ENCODE peak calls at places on chromosomes 16 and 17, in six cellular contexts. D is activated CD8-positive, alpha-beta T cell treated with anti-CD3 and anti-CD28 coated beads for 36 hours; N is stimulated activated effector memory CD8-positive, alpha-beta T cell treated with anti-CD3 and anti-CD28 coated beads, Interleukin-12 subunit alpha, Interleukin-12 subunit beta, amount 100 ng/mL, for 72 hours; G is naive B cell; K is activated naive CD8-positive, alpha-beta T cell treated with anti-CD3 and anti-CD28 coated beads, Interleukin-2, amount 50 U/mL, for 24 hours; L is HepG2. M is an unnamed sample.
A peak's percentile ranks its signal among the peaks of the same experiment; 100 is the strongest.

GRCh38 chr17:50889528-50890118 is 23.5 kb upstream of the TOB1 start:
- ATAC-seq in D (no peak), N (no peak), G (no peak), K (no peak), L (peak; percentile 59), M (no peak)

GRCh38 chr16:9123871-9124270 is 32.4 kb downstream of the HAPSTR1 start:
- ATAC-seq in D (no peak), N (peak; percentile 55), G (peak; percentile 93), K (no peak), L (no peak), M (peak; percentile 57)

GRCh38 chr17:81510524-81510797 is 2.1 kb downstream of the ACTG1 start:
- ATAC-seq in D (no peak), N (no peak), G (no peak), K (no peak), L (no peak), M (no peak)

GRCh38 chr17:1313270-1314005 is 34.0 kb downstream of the TRARG1 start:
- ATAC-seq in D (no peak), N (no peak), G (no peak), K (no peak), L (no peak), M (no peak)

GRCh38 chr16:595094-595528 is 5.2 kb downstream of the RAB40C start:
- ATAC-seq in D (no peak), N (no peak), G (no peak), K (peak; percentile 3), L (no peak), M (no peak)

GRCh38 chr17:77280304-77280910 is 139.6 kb downstream of the SEC14L1 start:
- ATAC-seq in D (no peak), N (no peak), G (peak; percentile 14), K (peak; percentile 11), L (peak; percentile 3), M (peak; percentile 8)

GRCh38 chr17:59771093-59771492 is 63.6 kb downstream of the VMP1 start:
- ATAC-seq in D (no peak), N (no peak), G (no peak), K (no peak), L (no peak), M (no peak)

GRCh38 chr17:44795421-44795820 is 34.7 kb downstream of the GJC1 start:
- ATAC-seq in D (no peak), N (no peak), G (no peak), K (no peak), L (no peak), M (no peak)

GRCh38 chr16:82183004-82183397 is 13.0 kb upstream of the MPHOSPH6 start:
- ATAC-seq in D (no peak), N (no peak), G (no peak), K (no peak), L (no peak), M (no peak)

GRCh38 chr16:81846105-81846504 is 67.0 kb downstream of the PLCG2 start:
- ATAC-seq in D (no peak), N (no peak), G (no peak), K (no peak), L (no peak), M (no peak)

GRCh38 chr17:33310296-33310695 is 17.2 kb upstream of the ASIC2 start:
- ATAC-seq in D (no peak), N (no peak), G (no peak), K (no peak), L (no peak), M (no peak)

GRCh38 chr17:68674271-68674925 is 73.2 kb upstream of the FAM20A start:
- ATAC-seq in D (no peak), N (no peak), G (no peak), K (no peak), L (no peak), M (no peak)

GRCh38 chr16:77877712-77878111 is 89.3 kb downstream of the VAT1L start:
- ATAC-seq in D (no peak), N (no peak), G (no peak), K (no peak), L (no peak), M (no peak)

GRCh38 chr17:82799591-82799990 is 40.2 kb downstream of the ZNF750 start:
- ATAC-seq in D (no peak), N (peak; percentile 88), G (no peak), K (no peak), L (no peak), M (peak; percentile 40)

GRCh38 chr16:89344846-89345577 is 127.5 kb downstream of the ZNF778 start:
- ATAC-seq in D (no peak), N (no peak), G (no peak), K (no peak), L (peak; percentile 62), M (no peak)

GRCh38 chr16:54628796-54629625 is 301.7 kb upstream of the IRX5 start:
- ATAC-seq in D (no peak), N (no peak), G (no peak), K (no peak), L (peak; percentile 98), M (no peak)

GRCh38 chr16:67177743-67178699 is 5.7 kb downstream of the MATCAP1 start:
- ATAC-seq in D (peak; percentile 63), N (peak; percentile 59), G (peak; percentile 53), K (peak; percentile 38), L (peak; percentile 71), M (peak; percentile 54)

GRCh38 chr16:81650982-81651562 is 128.0 kb upstream of the PLCG2 start:
- ATAC-seq in D (no peak), N (no peak), G (no peak), K (no peak), L (no peak), M (no peak)

GRCh38 chr17:81840826-81841778 is 6.3 kb upstream of the PPP1R27 start:
- ATAC-seq in D (no peak), N (no peak), G (no peak), K (peak; percentile 21), L (peak; percentile 53), M (no peak)

GRCh38 chr16:29972992-29973383 is 680 bp upstream of the TAOK2 start:
- ATAC-seq in D (no peak), N (no peak), G (no peak), K (no peak), L (no peak), M (no peak)

M was measured in activated T-helper 17 cell treated with anti-CD3 and anti-CD28 coated beads, Interleukin-2, amount 50 U/mL, for 72 hours.